ENCODE peak calls at places on chromosomes 16 and 17, in six cellular contexts. O is GM12878, K is SK-N-SH, B is K562, M is A549, C is HepG2. P is an unnamed sample.

GRCh38 chr17:81193470-81194224 is 27.6 kb upstream of the AATK start:
- DNase-seq in O (no peak), K (no peak), B (peak; percentile 73), M (no peak), C (no peak), P (no peak)

GRCh38 chr16:30925646-30926332 is 2.4 kb downstream of the FBXL19 start:
- DNase-seq in O (no peak), K (no peak), B (no peak), M (no peak), C (no peak), P (no peak)

GRCh38 chr17:79044462-79044861 is 20.5 kb downstream of the C1QTNF1 start:
- DNase-seq in O (no peak), K (no peak), B (no peak), M (no peak), C (no peak), P (no peak)

GRCh38 chr17:7313028-7313889 is 1.9 kb downstream of the GPS2 start:
- DNase-seq in O (no peak), K (no peak), B (no peak), M (peak; percentile 67), C (peak; percentile 45), P (peak; percentile 2)

GRCh38 chr16:10362077-10362863 is 23.6 kb upstream of the ATF7IP2 start:
- DNase-seq in O (peak; percentile 21), K (no peak), B (peak; percentile 77), M (no peak), C (peak; percentile 98), P (no peak)

GRCh38 chr17:68570531-68570930 is 30.6 kb downstream of the FAM20A start:
- DNase-seq in O (no peak), K (no peak), B (no peak), M (no peak), C (no peak), P (no peak)

GRCh38 chr16:17633146-17633966 is 162.6 kb upstream of the XYLT1 start:
- DNase-seq in O (no peak), K (no peak), B (no peak), M (no peak), C (no peak), P (no peak)

GRCh38 chr16:78884199-78884598 is 716.3 kb downstream of the MAF start:
- DNase-seq in O (no peak), K (no peak), B (no peak), M (no peak), C (no peak), P (no peak)

GRCh38 chr17:48878920-48879898 is 13.4 kb upstream of the ATP5MC1 start:
- DNase-seq in O (peak; percentile 55), K (peak; percentile 87), B (peak; percentile 90), M (peak; percentile 94), C (peak; percentile 80), P (peak; percentile 66)

GRCh38 chr17:38361700-38362465 is 10.2 kb downstream of the SOCS7 start:
- DNase-seq in O (no peak), K (no peak), B (no peak), M (no peak), C (no peak), P (no peak)

GRCh38 chr17:59421722-59422121 is 90.3 kb downstream of the YPEL2 start:
- DNase-seq in O (no peak), K (no peak), B (no peak), M (no peak), C (peak; percentile 88), P (no peak)

GRCh38 chr17:35069311-35069710 is 5.8 kb upstream of the RFFL start:
- DNase-seq in O (no peak), K (no peak), B (no peak), M (no peak), C (no peak), P (peak; percentile 66)

DNA sequence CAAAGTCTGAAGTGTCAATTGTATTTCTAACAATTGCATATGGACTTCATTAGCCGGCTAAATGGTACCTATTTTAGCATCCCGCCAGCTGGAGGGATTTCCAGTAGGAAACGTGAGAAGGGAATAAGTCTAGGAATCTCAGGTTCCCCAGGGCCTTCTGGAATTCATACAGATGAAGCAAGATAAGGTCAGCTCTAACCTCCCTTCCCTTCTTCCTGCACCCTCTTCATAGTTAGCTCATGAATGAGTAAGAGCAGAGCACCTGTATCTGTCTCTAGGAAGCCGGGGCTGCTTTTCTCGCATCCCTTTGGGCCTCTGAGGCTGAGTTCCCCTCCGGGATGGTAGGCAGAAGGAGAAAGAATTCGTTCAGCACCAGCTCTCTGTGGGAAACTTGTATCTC is 213.1 kb upstream of the ELAC2 start:
- DNase-seq in O (no peak), K (no peak), B (no peak), M (no peak), C (no peak), P (no peak)
- TF ChIP-seq SMC3 in O (no peak), K (no peak), B (no peak), M (no peak), C (no peak), P (no peak)

GRCh38 chr16:1998852-1999801 is 9.4 kb downstream of the SYNGR3 start:
- DNase-seq in O (no peak), K (no peak), B (no peak), M (no peak), C (no peak), P (no peak)

GRCh38 chr16:1999866-2000514 is 9.6 kb downstream of the ZNF598 start:
- DNase-seq in O (no peak), K (no peak), B (no peak), M (no peak), C (no peak), P (no peak)

GRCh38 chr16:1998360-1998835 is 8.6 kb downstream of the SYNGR3 start:
- DNase-seq in O (no peak), K (no peak), B (no peak), M (no peak), C (no peak), P (no peak)

GRCh38 chr16:1996175-1996574 is 6.4 kb downstream of the SYNGR3 start:
- DNase-seq in O (no peak), K (no peak), B (no peak), M (no peak), C (no peak), P (no peak)

GRCh38 chr16:1997591-1998359 is 8.0 kb downstream of the SYNGR3 start:
- DNase-seq in O (no peak), K (no peak), B (no peak), M (no peak), C (no peak), P (peak; percentile 75)
- TF ChIP-seq SMC3 in O (no peak), K (no peak), B (no peak), M (no peak), C (no peak), P (no peak)

GRCh38 chr16:27759947-27760844 is 210.3 kb downstream of the KATNIP start:
- DNase-seq in O (no peak), K (peak; percentile 75), B (peak; percentile 27), M (no peak), C (no peak), P (no peak)
- TF ChIP-seq SMC3 in O (no peak), K (no peak), B (no peak), M (no peak), C (no peak), P (no peak)

GRCh38 chr16:24507959-24508358 is 31.4 kb upstream of the RBBP6 start:
- DNase-seq in O (no peak), K (no peak), B (no peak), M (no peak), C (no peak), P (no peak)

GRCh38 chr16:24509536-24509935 is 29.8 kb upstream of the RBBP6 start:
- DNase-seq in O (no peak), K (no peak), B (no peak), M (no peak), C (no peak), P (no peak)

GRCh38 chr16:24508614-24509013 is 30.8 kb upstream of the RBBP6 start:
- DNase-seq in O (no peak), K (no peak), B (no peak), M (no peak), C (no peak), P (peak; percentile 79)

GRCh38 chr16:24505959-24506358 is 33.4 kb upstream of the RBBP6 start:
- DNase-seq in O (no peak), K (no peak), B (no peak), M (no peak), C (no peak), P (no peak)

DNA sequence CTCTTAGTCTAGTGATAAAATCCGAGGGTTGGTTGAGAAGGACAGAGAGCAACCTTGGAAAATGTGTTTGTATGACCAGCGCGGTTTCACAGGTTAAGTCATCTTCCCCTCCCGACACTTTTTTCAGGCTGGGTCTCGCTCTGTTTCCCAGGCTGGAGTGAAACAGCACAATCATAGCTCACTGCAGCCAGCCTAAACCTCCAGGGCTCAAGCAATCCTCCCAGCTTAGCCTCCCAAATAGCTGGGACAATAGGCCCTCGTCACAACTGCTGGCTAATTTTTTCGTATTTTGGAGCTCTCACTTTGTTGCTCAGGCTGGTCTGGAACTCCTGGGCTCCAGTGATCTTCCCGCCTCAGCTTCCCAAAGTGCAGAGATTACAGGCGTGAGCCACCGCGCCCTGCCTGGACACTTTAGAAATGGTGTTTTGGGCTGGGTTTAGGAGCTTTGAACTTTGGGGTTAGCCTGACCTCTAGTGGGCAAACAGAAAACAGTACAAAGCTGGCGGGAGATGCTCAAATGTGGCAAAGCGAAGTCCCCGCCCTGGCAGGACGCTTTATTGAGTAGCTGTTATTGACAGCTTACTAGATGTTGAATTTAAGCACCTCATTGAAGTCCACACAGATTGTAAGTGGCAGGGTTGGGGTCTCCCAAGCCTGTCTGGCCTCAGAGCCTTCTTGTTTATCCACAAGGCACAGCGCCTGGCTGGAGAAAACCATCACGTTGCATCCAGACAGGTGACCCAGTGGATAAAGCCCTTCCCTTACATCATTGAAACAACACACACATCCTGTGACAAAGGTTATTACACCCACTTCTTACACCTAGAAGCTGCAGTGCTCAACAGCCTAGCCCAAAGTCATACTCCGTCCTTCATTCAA is 34.7 kb upstream of the RBBP6 start:
- DNase-seq in O (peak; percentile 17), K (peak; percentile 64), B (peak; percentile 74), M (peak; percentile 65), C (peak; percentile 67), P (peak; percentile 50)
- TF ChIP-seq SMC3 in O (peak; percentile 62), K (peak; percentile 66), B (peak; percentile 77), M (peak; percentile 71), C (peak; percentile 83), P (peak; percentile 62)